ENCODE peak calls at places on chromosomes 6 and 20, in six cellular contexts. V is ovary, W is upper lobe of right lung, D is B cell, S is NCI-H1436, O is T-helper 22 cell. U is an unnamed sample.

GRCh38 chr6:107957165-107957908 is 671 bp downstream of the SEC63 start:
- DNase-seq in V (peak), W (peak), D (peak), S (no peak), O (peak), U (peak)

GRCh38 chr6:44661221-44661609 is 273.7 kb downstream of the CDC5L start:
- DNase-seq in V (no peak), W (no peak), D (no peak), S (no peak), O (no peak), U (no peak)

GRCh38 chr6:4736371-4736873 is 39.8 kb upstream of the CDYL start:
- DNase-seq in V (no peak), W (no peak), D (no peak), S (no peak), O (no peak), U (no peak)

GRCh38 chr20:31718952-31719643 is 3.6 kb downstream of the BCL2L1 start:
- DNase-seq in V (no peak), W (no peak), D (no peak), S (no peak), O (no peak), U (no peak)

GRCh38 chr6:14182916-14183315 is 65.3 kb downstream of the CD83 start:
- DNase-seq in V (no peak), W (no peak), D (no peak), S (no peak), O (no peak), U (no peak)

GRCh38 chr6:134177753-134178229 is 125.4 kb upstream of the SLC2A12 start:
- DNase-seq in V (no peak), W (no peak), D (no peak), S (no peak), O (no peak), U (peak)

GRCh38 chr6:143328885-143329284 is 121.6 kb downstream of the ADAT2 start:
- DNase-seq in V (no peak), W (no peak), D (no peak), S (no peak), O (no peak), U (no peak)

GRCh38 chr6:33313105-33313708 is 671 bp downstream of the TAPBP start:
- DNase-seq in V (peak), W (peak), D (peak), S (peak), O (no peak), U (peak)

GRCh38 chr6:105024803-105025202 is 67.9 kb downstream of the LIN28B start:
- DNase-seq in V (no peak), W (no peak), D (no peak), S (no peak), O (no peak), U (no peak)

GRCh38 chr6:30450908-30451818 is 38.1 kb upstream of the HLA-E start:
- DNase-seq in V (no peak), W (peak), D (peak), S (no peak), O (peak), U (peak)

GRCh38 chr6:31083742-31084354 is 28.5 kb downstream of the C6orf15 start:
- DNase-seq in V (peak), W (no peak), D (no peak), S (peak), O (no peak), U (peak)

GRCh38 chr6:162056745-162057144 is 670.8 kb downstream of the PRKN start:
- DNase-seq in V (no peak), W (no peak), D (no peak), S (no peak), O (no peak), U (peak)

GRCh38 chr20:14507711-14508110 is 170.3 kb upstream of the FLRT3 start:
- DNase-seq in V (no peak), W (no peak), D (no peak), S (no peak), O (no peak), U (no peak)

GRCh38 chr20:41453006-41453950 is 86.7 kb upstream of the EMILIN3 start:
- DNase-seq in V (no peak), W (no peak), D (no peak), S (no peak), O (no peak), U (peak)

GRCh38 chr6:14337157-14337556 is 219.6 kb downstream of the CD83 start:
- DNase-seq in V (no peak), W (no peak), D (no peak), S (no peak), O (no peak), U (peak)

U was measured in NB4.